ENCODE peak calls at places on chromosome 4, in eight cellular contexts. S, H, Z, X, L, F, K and E are unnamed samples.

GRCh38 chr4:142265536-142265935 is 580.6 kb downstream of the INPP4B start:
- DNase-seq in K (no peak), L (no peak), X (no peak), S (no peak), H (no peak), Z (peak), F (peak), E (no peak)

GRCh38 chr4:55050418-55050950 is 74.9 kb downstream of the KDR start:
- DNase-seq in S (no peak), X (no peak), F (no peak), K (no peak), H (no peak), Z (no peak), L (no peak), E (no peak)

GRCh38 chr4:174646326-174646725 is 124.0 kb upstream of the HPGD start:
- DNase-seq in X (no peak), F (no peak), L (no peak), S (peak), K (no peak), H (no peak), Z (no peak), E (no peak)

GRCh38 chr4:40736910-40737309 is 12.8 kb upstream of the NSUN7 start:
- DNase-seq in K (no peak), L (no peak), H (no peak), X (peak), F (peak), Z (peak), S (no peak), E (no peak)

GRCh38 chr4:185467101-185467500 is 4.4 kb downstream of the CCDC110 start:
- DNase-seq in H (no peak), L (no peak), Z (peak), X (no peak), K (no peak), S (no peak), F (no peak), E (no peak)

GRCh38 chr4:24219171-24219570 is 329.3 kb upstream of the PPARGC1A start:
- DNase-seq in H (no peak), F (no peak), S (peak), K (no peak), X (no peak), L (no peak), Z (no peak), E (no peak)

GRCh38 chr4:8557151-8558076 is 22.8 kb upstream of the GPR78 start:
- DNase-seq in F (no peak), S (no peak), Z (no peak), L (no peak), H (no peak), K (no peak), X (no peak), E (no peak)

GRCh38 chr4:183571350-183572076 is 66.7 kb downstream of the ING2 start:
- DNase-seq in X (no peak), K (no peak), F (no peak), H (no peak), Z (peak), S (peak), L (no peak), E (no peak)

GRCh38 chr4:176277162-176277904 is 8.3 kb upstream of the ASB5 start:
- DNase-seq in Z (peak), S (peak), K (no peak), X (peak), F (peak), L (peak), H (no peak), E (no peak)

GRCh38 chr4:41143721-41144379 is 70.5 kb downstream of the APBB2 start:
- DNase-seq in S (no peak), K (no peak), L (no peak), X (no peak), H (no peak), F (no peak), Z (peak), E (no peak)

GRCh38 chr4:52037730-52038108 is 380 bp downstream of the SGCB start:
- DNase-seq in L (peak), S (peak), H (no peak), F (peak), X (peak), K (no peak), Z (no peak), E (no peak)

GRCh38 chr4:25103423-25103822 is 56.8 kb downstream of the SEPSECS start:
- DNase-seq in X (no peak), F (no peak), Z (peak), S (no peak), K (no peak), L (no peak), H (no peak), E (no peak)